ENCODE peak calls at places on chromosomes 4 and X, in four cellular contexts. One of them, this sample, is unnamed.

GRCh38 chr4:145734576-145735329 is 54.8 kb downstream of the C4orf51 start:
- DNase-seq in neural crest cell: no peak
- DNase-seq in pancreas: no peak
- DNase-seq in Jurkat, Clone E6-1: no peak
- DNase-seq in this sample: no peak

GRCh38 chr4:174423257-174423944 is 98.9 kb downstream of the HPGD start:
- DNase-seq in neural crest cell: no peak
- DNase-seq in pancreas: no peak
- DNase-seq in Jurkat, Clone E6-1: no peak
- DNase-seq in this sample: no peak

GRCh38 chrX:153728095-153728494 is 3.4 kb downstream of the ABCD1 start:
- DNase-seq in neural crest cell: no peak
- DNase-seq in pancreas: peak; percentile 58
- DNase-seq in Jurkat, Clone E6-1: no peak
- DNase-seq in this sample: no peak

GRCh38 chr4:188403272-188403671 is 264.0 kb downstream of the TRIML1 start:
- DNase-seq in neural crest cell: no peak
- DNase-seq in pancreas: no peak
- DNase-seq in Jurkat, Clone E6-1: no peak
- DNase-seq in this sample: no peak

GRCh38 chr4:140349816-140350215 is 23.6 kb upstream of the SCOC start:
- DNase-seq in neural crest cell: no peak
- DNase-seq in pancreas: no peak
- DNase-seq in Jurkat, Clone E6-1: no peak
- DNase-seq in this sample: no peak

GRCh38 chr4:140094701-140095420 is 59.1 kb downstream of the MAML3 start:
- DNase-seq in neural crest cell: no peak
- DNase-seq in pancreas: peak; percentile 80
- DNase-seq in Jurkat, Clone E6-1: no peak
- DNase-seq in this sample: no peak

GRCh38 chrX:154827624-154828408 is 6.6 kb downstream of the SMIM9 start:
- DNase-seq in neural crest cell: no peak
- DNase-seq in pancreas: no peak
- DNase-seq in Jurkat, Clone E6-1: no peak
- DNase-seq in this sample: no peak

GRCh38 chrX:10569946-10570345 is 50.4 kb downstream of the MID1 start:
- DNase-seq in neural crest cell: no peak
- DNase-seq in pancreas: no peak
- DNase-seq in Jurkat, Clone E6-1: no peak
- DNase-seq in this sample: no peak

GRCh38 chrX:6990552-6991193 is 156.8 kb upstream of the STS start:
- DNase-seq in neural crest cell: no peak
- DNase-seq in pancreas: no peak
- DNase-seq in Jurkat, Clone E6-1: no peak
- DNase-seq in this sample: no peak

GRCh38 chr4:2075171-2075986 is 16.3 kb downstream of the NAT8L start:
- DNase-seq in neural crest cell: no peak
- DNase-seq in pancreas: no peak
- DNase-seq in Jurkat, Clone E6-1: no peak
- DNase-seq in this sample: no peak

GRCh38 chr4:98938386-98938785 is 9.5 kb upstream of the EIF4E start:
- DNase-seq in neural crest cell: no peak
- DNase-seq in pancreas: no peak
- DNase-seq in Jurkat, Clone E6-1: no peak
- DNase-seq in this sample: no peak

GRCh38 chr4:3880595-3881120 is 114.5 kb downstream of the ADRA2C start:
- DNase-seq in neural crest cell: peak; percentile 89
- DNase-seq in pancreas: peak; percentile 92
- DNase-seq in Jurkat, Clone E6-1: peak; percentile 43
- DNase-seq in this sample: peak; percentile 31

GRCh38 chrX:85084770-85085393 is 81.2 kb downstream of the APOOL start:
- DNase-seq in neural crest cell: peak; percentile 11
- DNase-seq in pancreas: no peak
- DNase-seq in Jurkat, Clone E6-1: peak; percentile 22
- DNase-seq in this sample: peak; percentile 23

GRCh38 chr4:185335579-185335978 is 60.1 kb downstream of the LRP2BP start:
- DNase-seq in neural crest cell: no peak
- DNase-seq in pancreas: no peak
- DNase-seq in Jurkat, Clone E6-1: no peak
- DNase-seq in this sample: no peak

GRCh38 chr4:103118171-103118570 is 18.5 kb upstream of the BDH2 start:
- DNase-seq in neural crest cell: no peak
- DNase-seq in pancreas: no peak
- DNase-seq in Jurkat, Clone E6-1: no peak
- DNase-seq in this sample: no peak

GRCh38 chr4:76611611-76612010 is 176.6 kb downstream of the SHROOM3 start:
- DNase-seq in neural crest cell: no peak
- DNase-seq in pancreas: no peak
- DNase-seq in Jurkat, Clone E6-1: no peak
- DNase-seq in this sample: no peak

GRCh38 chr4:1488357-1488756 is 82.1 kb upstream of the NKX1-1 start:
- DNase-seq in neural crest cell: no peak
- DNase-seq in pancreas: no peak
- DNase-seq in Jurkat, Clone E6-1: no peak
- DNase-seq in this sample: no peak

GRCh38 chr4:82594466-82594865 is 32.7 kb upstream of the TMEM150C start:
- DNase-seq in neural crest cell: no peak
- DNase-seq in pancreas: no peak
- DNase-seq in Jurkat, Clone E6-1: no peak
- DNase-seq in this sample: no peak

GRCh38 chr4:15245006-15245530 is 182.8 kb upstream of the C1QTNF7 start:
- DNase-seq in neural crest cell: no peak
- DNase-seq in pancreas: no peak
- DNase-seq in Jurkat, Clone E6-1: no peak
- DNase-seq in this sample: no peak

GRCh38 chr4:113990886-113991285 is 11.4 kb upstream of the ARSJ start:
- DNase-seq in neural crest cell: no peak
- DNase-seq in pancreas: no peak
- DNase-seq in Jurkat, Clone E6-1: no peak
- DNase-seq in this sample: no peak

GRCh38 chr4:139454111-139454600 is at the start of gene RAB33B:
- DNase-seq in neural crest cell: no peak
- DNase-seq in pancreas: no peak
- DNase-seq in Jurkat, Clone E6-1: peak; percentile 1
- DNase-seq in this sample: no peak

GRCh38 chr4:41571422-41571821 is 33.5 kb downstream of the LIMCH1 start:
- DNase-seq in neural crest cell: no peak
- DNase-seq in pancreas: no peak
- DNase-seq in Jurkat, Clone E6-1: no peak
- DNase-seq in this sample: no peak

This sample was measured in NCI-H2227 treated with DMSO at 0.1 percent for 48 hours.